ENCODE peak calls at places on chromosomes 12 and 14, in ten cellular contexts. O is stimulated activated CD4-positive, alpha-beta T cell treated with anti-CD3 and anti-CD28 coated beads, Interleukin-1b, Interleukin-23, amount 100 ng/mL, for 1 hour; R is NCI-H2081; H is anterior cingulate cortex; T is dermis blood vessel endothelial cell; G is left cardiac atrium; L is activated T-helper 9 cell treated with anti-CD3 and anti-CD28 coated beads, Interleukin-2, amount 50 U/mL, for 16 hours; K is stimulated activated CD8-positive, alpha-beta memory T cell treated with anti-CD3 and anti-CD28 coated beads, Interleukin-4, amount 100 ng/mL, for 4 hours; Z is astrocyte; B is thyroid gland. A is an unnamed sample.

GRCh38 chr14:97212399-97212798 is 415.2 kb downstream of the VRK1 start:
- DNase-seq in O (no peak), R (no peak), H (no peak), T (no peak), G (no peak), L (no peak), K (no peak), Z (no peak), B (no peak), A (no peak)

GRCh38 chr12:3757261-3757660 is 4.4 kb upstream of the CRACR2A start:
- DNase-seq in O (no peak), R (no peak), H (no peak), T (peak), G (peak), L (no peak), K (no peak), Z (no peak), B (no peak), A (no peak)

GRCh38 chr14:68966872-68967301 is 12.2 kb downstream of the ACTN1 start:
- DNase-seq in O (no peak), R (no peak), H (no peak), T (peak), G (no peak), L (no peak), K (no peak), Z (no peak), B (peak), A (no peak)

GRCh38 chr14:34843011-34843554 is 32.1 kb downstream of the BAZ1A start:
- DNase-seq in O (no peak), R (no peak), H (no peak), T (peak), G (no peak), L (no peak), K (no peak), Z (peak), B (no peak), A (no peak)

GRCh38 chr14:64915797-64916196 is 1.5 kb downstream of the CHURC1 start:
- DNase-seq in O (no peak), R (no peak), H (no peak), T (no peak), G (no peak), L (no peak), K (no peak), Z (no peak), B (no peak), A (no peak)

GRCh38 chr12:92717202-92717601 is 14.4 kb downstream of the PLEKHG7 start:
- DNase-seq in O (no peak), R (no peak), H (no peak), T (peak), G (no peak), L (no peak), K (no peak), Z (peak), B (no peak), A (no peak)

GRCh38 chr14:64761441-64762043 is 57.3 kb downstream of the PLEKHG3 start:
- DNase-seq in O (no peak), R (no peak), H (no peak), T (no peak), G (no peak), L (no peak), K (no peak), Z (no peak), B (peak), A (no peak)

GRCh38 chr14:80117876-80118275 is 93.4 kb downstream of the DIO2 start:
- DNase-seq in O (no peak), R (peak), H (no peak), T (no peak), G (no peak), L (no peak), K (no peak), Z (no peak), B (peak), A (no peak)

GRCh38 chr14:101006008-101006407 is 102.5 kb upstream of the RTL1 start:
- DNase-seq in O (no peak), R (no peak), H (no peak), T (no peak), G (no peak), L (no peak), K (no peak), Z (no peak), B (no peak), A (no peak)

GRCh38 chr14:70808023-70808401 is 1.3 kb downstream of the MAP3K9 start:
- DNase-seq in O (peak), R (peak), H (no peak), T (no peak), G (no peak), L (peak), K (no peak), Z (no peak), B (peak), A (no peak)

GRCh38 chr12:88834226-88834625 is 254.0 kb upstream of the KITLG start:
- DNase-seq in O (no peak), R (no peak), H (no peak), T (no peak), G (no peak), L (no peak), K (no peak), Z (peak), B (no peak), A (no peak)

GRCh38 chr14:33954016-33954598 is 3.2 kb upstream of the EGLN3 start:
- DNase-seq in O (no peak), R (peak), H (no peak), T (no peak), G (no peak), L (no peak), K (no peak), Z (no peak), B (peak), A (no peak)

GRCh38 chr14:30214456-30215090 is 286.9 kb upstream of the PRKD1 start:
- DNase-seq in O (no peak), R (peak), H (no peak), T (peak), G (no peak), L (no peak), K (no peak), Z (peak), B (no peak), A (no peak)

GRCh38 chr12:53427905-53428594 is 4.4 kb downstream of the AMHR2 start:
- DNase-seq in O (no peak), R (no peak), H (no peak), T (no peak), G (no peak), L (no peak), K (no peak), Z (peak), B (no peak), A (no peak)

GRCh38 chr12:124881123-124881522 is 17.5 kb upstream of the SCARB1 start:
- DNase-seq in O (no peak), R (no peak), H (no peak), T (peak), G (no peak), L (no peak), K (no peak), Z (no peak), B (no peak), A (no peak)